ENCODE peak calls at places on chromosomes 12 and 14, in seven cellular contexts. One of them, this sample, is unnamed.

GRCh38 chr12:3897400-3897910 is 24.3 kb upstream of the PARP11 start:
- DNase-seq in mesendoderm: no peak
- DNase-seq in IMR-90: no peak
- DNase-seq in mesenchymal stem cell: no peak
- DNase-seq in H9: no peak
- DNase-seq in H1: no peak
- DNase-seq in trophoblast cell: no peak
- DNase-seq in this sample: no peak

GRCh38 chr14:93018401-93018800 is 95.5 kb downstream of the CHGA start:
- DNase-seq in mesendoderm: no peak
- DNase-seq in IMR-90: no peak
- DNase-seq in mesenchymal stem cell: peak
- DNase-seq in H9: no peak
- DNase-seq in H1: no peak
- DNase-seq in trophoblast cell: no peak
- DNase-seq in this sample: no peak

GRCh38 chr12:61848893-61849292 is 411.3 kb upstream of the USP15 start:
- DNase-seq in mesendoderm: no peak
- DNase-seq in IMR-90: no peak
- DNase-seq in mesenchymal stem cell: no peak
- DNase-seq in H9: no peak
- DNase-seq in H1: no peak
- DNase-seq in trophoblast cell: no peak
- DNase-seq in this sample: no peak

GRCh38 chr14:68172664-68173063 is 353.1 kb downstream of the RAD51B start:
- DNase-seq in mesendoderm: no peak
- DNase-seq in IMR-90: no peak
- DNase-seq in mesenchymal stem cell: no peak
- DNase-seq in H9: no peak
- DNase-seq in H1: no peak
- DNase-seq in trophoblast cell: no peak
- DNase-seq in this sample: no peak

GRCh38 chr14:68076451-68076850 is 256.9 kb downstream of the RAD51B start:
- DNase-seq in mesendoderm: no peak
- DNase-seq in IMR-90: peak
- DNase-seq in mesenchymal stem cell: no peak
- DNase-seq in H9: no peak
- DNase-seq in H1: no peak
- DNase-seq in trophoblast cell: no peak
- DNase-seq in this sample: no peak

GRCh38 chr12:117692512-117692911 is 276.3 kb downstream of the KSR2 start:
- DNase-seq in mesendoderm: no peak
- DNase-seq in IMR-90: no peak
- DNase-seq in mesenchymal stem cell: no peak
- DNase-seq in H9: no peak
- DNase-seq in H1: no peak
- DNase-seq in trophoblast cell: no peak
- DNase-seq in this sample: no peak

GRCh38 chr14:50109342-50109741 is 7.0 kb downstream of the VCPKMT start:
- DNase-seq in mesendoderm: peak
- DNase-seq in IMR-90: peak
- DNase-seq in mesenchymal stem cell: peak
- DNase-seq in H9: no peak
- DNase-seq in H1: no peak
- DNase-seq in trophoblast cell: peak
- DNase-seq in this sample: no peak

GRCh38 chr14:39469094-39469710 is 37.0 kb upstream of the FBXO33 start:
- DNase-seq in mesendoderm: peak
- DNase-seq in IMR-90: no peak
- DNase-seq in mesenchymal stem cell: peak
- DNase-seq in H9: peak
- DNase-seq in H1: peak
- DNase-seq in trophoblast cell: no peak
- DNase-seq in this sample: no peak

GRCh38 chr12:113955109-113955970 is 10.8 kb downstream of the RBM19 start:
- DNase-seq in mesendoderm: peak
- DNase-seq in IMR-90: peak
- DNase-seq in mesenchymal stem cell: peak
- DNase-seq in H9: peak
- DNase-seq in H1: peak
- DNase-seq in trophoblast cell: peak
- DNase-seq in this sample: no peak

GRCh38 chr12:64522316-64522715 is 70.4 kb downstream of the TBK1 start:
- DNase-seq in mesendoderm: no peak
- DNase-seq in IMR-90: peak
- DNase-seq in mesenchymal stem cell: peak
- DNase-seq in H9: no peak
- DNase-seq in H1: no peak
- DNase-seq in trophoblast cell: no peak
- DNase-seq in this sample: no peak

GRCh38 chr14:64632056-64632455 is 72.2 kb upstream of the PLEKHG3 start:
- DNase-seq in mesendoderm: no peak
- DNase-seq in IMR-90: no peak
- DNase-seq in mesenchymal stem cell: no peak
- DNase-seq in H9: no peak
- DNase-seq in H1: no peak
- DNase-seq in trophoblast cell: no peak
- DNase-seq in this sample: no peak

GRCh38 chr12:47777741-47778558 is 4.9 kb downstream of the SLC48A1 start:
- DNase-seq in mesendoderm: peak
- DNase-seq in IMR-90: no peak
- DNase-seq in mesenchymal stem cell: no peak
- DNase-seq in H9: no peak
- DNase-seq in H1: no peak
- DNase-seq in trophoblast cell: peak
- DNase-seq in this sample: no peak

GRCh38 chr12:47824629-47825028 is 4.9 kb upstream of the HDAC7 start:
- DNase-seq in mesendoderm: no peak
- DNase-seq in IMR-90: no peak
- DNase-seq in mesenchymal stem cell: no peak
- DNase-seq in H9: no peak
- DNase-seq in H1: no peak
- DNase-seq in trophoblast cell: no peak
- DNase-seq in this sample: no peak

GRCh38 chr12:53714004-53714403 is 13.2 kb downstream of the CALCOCO1 start:
- DNase-seq in mesendoderm: no peak
- DNase-seq in IMR-90: no peak
- DNase-seq in mesenchymal stem cell: no peak
- DNase-seq in H9: no peak
- DNase-seq in H1: no peak
- DNase-seq in trophoblast cell: no peak
- DNase-seq in this sample: no peak

GRCh38 chr12:62806893-62807292 is 128.1 kb downstream of the PPM1H start:
- DNase-seq in mesendoderm: no peak
- DNase-seq in IMR-90: no peak
- DNase-seq in mesenchymal stem cell: no peak
- DNase-seq in H9: no peak
- DNase-seq in H1: no peak
- DNase-seq in trophoblast cell: no peak
- DNase-seq in this sample: no peak

GRCh38 chr14:60515696-60516284 is 6.8 kb downstream of the SIX6 start:
- DNase-seq in mesendoderm: peak
- DNase-seq in IMR-90: no peak
- DNase-seq in mesenchymal stem cell: no peak
- DNase-seq in H9: peak
- DNase-seq in H1: peak
- DNase-seq in trophoblast cell: no peak
- DNase-seq in this sample: peak

GRCh38 chr14:34336501-34336900 is 125.5 kb downstream of the SPTSSA start:
- DNase-seq in mesendoderm: no peak
- DNase-seq in IMR-90: no peak
- DNase-seq in mesenchymal stem cell: no peak
- DNase-seq in H9: no peak
- DNase-seq in H1: no peak
- DNase-seq in trophoblast cell: no peak
- DNase-seq in this sample: no peak

GRCh38 chr14:34338056-34338455 is 124.0 kb downstream of the SPTSSA start:
- DNase-seq in mesendoderm: no peak
- DNase-seq in IMR-90: no peak
- DNase-seq in mesenchymal stem cell: no peak
- DNase-seq in H9: no peak
- DNase-seq in H1: no peak
- DNase-seq in trophoblast cell: no peak
- DNase-seq in this sample: no peak

GRCh38 chr14:34345718-34346465 is 116.1 kb downstream of the SPTSSA start:
- DNase-seq in mesendoderm: no peak
- DNase-seq in IMR-90: no peak
- DNase-seq in mesenchymal stem cell: no peak
- DNase-seq in H9: no peak
- DNase-seq in H1: no peak
- DNase-seq in trophoblast cell: no peak
- DNase-seq in this sample: no peak

GRCh38 chr14:34344318-34344717 is 117.7 kb downstream of the SPTSSA start:
- DNase-seq in mesendoderm: no peak
- DNase-seq in IMR-90: no peak
- DNase-seq in mesenchymal stem cell: no peak
- DNase-seq in H9: no peak
- DNase-seq in H1: no peak
- DNase-seq in trophoblast cell: no peak
- DNase-seq in this sample: no peak

DNA sequence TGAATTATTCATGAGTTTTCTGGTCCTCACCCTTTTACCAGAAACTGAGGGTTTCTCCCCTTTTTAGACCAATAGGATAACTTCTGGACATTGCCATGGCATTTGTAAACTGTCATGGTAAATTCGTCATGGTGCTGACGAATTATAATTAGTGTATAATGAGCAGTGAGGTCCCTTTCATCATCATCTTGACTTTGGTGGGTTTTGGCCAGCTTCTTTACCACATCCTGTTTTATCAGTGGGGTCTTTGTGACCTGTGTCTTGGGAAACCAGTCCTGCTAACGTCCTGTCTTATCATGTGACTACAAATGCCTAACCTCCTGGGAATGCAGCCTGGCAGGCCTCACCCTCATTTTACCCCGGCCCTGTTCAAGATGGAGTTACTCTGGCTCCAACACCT is 121.8 kb downstream of the SPTSSA start:
- DNase-seq in mesendoderm: no peak
- DNase-seq in IMR-90: peak
- DNase-seq in mesenchymal stem cell: no peak
- DNase-seq in H9: no peak
- DNase-seq in H1: no peak
- DNase-seq in trophoblast cell: no peak
- DNase-seq in this sample: no peak
- H2BK5ac ChIP-seq in mesendoderm: no peak
- H2BK5ac ChIP-seq in IMR-90: peak
- H2BK5ac ChIP-seq in mesenchymal stem cell: no peak
- H2BK5ac ChIP-seq in H9: no peak
- H2BK5ac ChIP-seq in H1: no peak
- H2BK5ac ChIP-seq in trophoblast cell: no peak
- H2BK5ac ChIP-seq in this sample: no peak

DNA sequence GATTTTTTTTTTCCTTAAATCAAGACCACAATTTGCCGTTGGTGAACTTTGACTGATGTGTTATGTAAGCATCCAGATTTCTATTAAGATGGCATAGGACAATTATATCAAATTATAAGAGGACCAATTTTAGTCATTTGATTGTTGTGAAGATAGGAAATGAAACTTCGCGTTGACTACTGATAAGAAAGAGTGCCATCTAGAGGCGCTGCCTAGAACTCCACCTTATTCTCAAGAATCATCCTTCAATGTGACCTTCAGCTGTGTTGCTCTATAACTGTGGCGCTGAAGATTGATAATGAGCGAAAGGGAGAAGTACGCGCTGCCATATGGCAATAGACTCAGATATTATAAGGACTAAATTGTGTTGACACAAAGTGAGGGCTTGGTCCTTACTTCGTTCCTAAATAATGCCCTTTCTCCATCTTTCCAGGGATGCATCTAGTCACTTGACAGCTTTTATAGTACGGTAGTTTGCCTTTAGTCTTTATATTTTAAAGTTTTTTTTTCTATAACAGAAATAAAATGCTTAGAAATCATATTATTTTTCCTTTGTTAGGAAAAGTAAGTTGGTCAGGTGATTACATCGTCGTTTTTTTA is 350.8 kb upstream of the STXBP6 start:
- DNase-seq in mesendoderm: peak
- DNase-seq in IMR-90: peak
- DNase-seq in mesenchymal stem cell: peak
- DNase-seq in H9: peak
- DNase-seq in H1: peak
- DNase-seq in trophoblast cell: peak
- DNase-seq in this sample: peak
- H3K4me2 ChIP-seq in mesendoderm: no peak
- H3K4me2 ChIP-seq in IMR-90: no peak
- H3K4me2 ChIP-seq in mesenchymal stem cell: no peak
- H3K4me2 ChIP-seq in H9: no peak
- H3K4me2 ChIP-seq in H1: no peak
- H3K4me2 ChIP-seq in trophoblast cell: no peak
- H3K4me2 ChIP-seq in this sample: no peak

GRCh38 chr14:31024042-31024480 is 1.4 kb upstream of the AP4S1 start:
- DNase-seq in mesendoderm: no peak
- DNase-seq in IMR-90: no peak
- DNase-seq in mesenchymal stem cell: no peak
- DNase-seq in H9: no peak
- DNase-seq in H1: no peak
- DNase-seq in trophoblast cell: no peak
- DNase-seq in this sample: no peak
- H2BK120ac ChIP-seq in mesendoderm: no peak
- H2BK120ac ChIP-seq in IMR-90: no peak
- H2BK120ac ChIP-seq in mesenchymal stem cell: no peak
- H2BK120ac ChIP-seq in H9: no peak
- H2BK120ac ChIP-seq in H1: no peak
- H2BK120ac ChIP-seq in trophoblast cell: no peak
- H2BK120ac ChIP-seq in this sample: no peak

GRCh38 chr12:104855599-104855998 is 102.5 kb downstream of the SLC41A2 start:
- DNase-seq in mesendoderm: no peak
- DNase-seq in IMR-90: no peak
- DNase-seq in mesenchymal stem cell: no peak
- DNase-seq in H9: no peak
- DNase-seq in H1: no peak
- DNase-seq in trophoblast cell: no peak
- DNase-seq in this sample: no peak

GRCh38 chr12:104856548-104856947 is 101.5 kb downstream of the SLC41A2 start:
- DNase-seq in mesendoderm: no peak
- DNase-seq in IMR-90: no peak
- DNase-seq in mesenchymal stem cell: no peak
- DNase-seq in H9: no peak
- DNase-seq in H1: no peak
- DNase-seq in trophoblast cell: no peak
- DNase-seq in this sample: no peak

GRCh38 chr12:104858611-104859010 is 99.5 kb downstream of the SLC41A2 start:
- DNase-seq in mesendoderm: no peak
- DNase-seq in IMR-90: no peak
- DNase-seq in mesenchymal stem cell: no peak
- DNase-seq in H9: no peak
- DNase-seq in H1: no peak
- DNase-seq in trophoblast cell: no peak
- DNase-seq in this sample: no peak

GRCh38 chr12:104852102-104852501 is 106.0 kb downstream of the SLC41A2 start:
- DNase-seq in mesendoderm: no peak
- DNase-seq in IMR-90: peak
- DNase-seq in mesenchymal stem cell: peak
- DNase-seq in H9: no peak
- DNase-seq in H1: no peak
- DNase-seq in trophoblast cell: no peak
- DNase-seq in this sample: no peak

DNA sequence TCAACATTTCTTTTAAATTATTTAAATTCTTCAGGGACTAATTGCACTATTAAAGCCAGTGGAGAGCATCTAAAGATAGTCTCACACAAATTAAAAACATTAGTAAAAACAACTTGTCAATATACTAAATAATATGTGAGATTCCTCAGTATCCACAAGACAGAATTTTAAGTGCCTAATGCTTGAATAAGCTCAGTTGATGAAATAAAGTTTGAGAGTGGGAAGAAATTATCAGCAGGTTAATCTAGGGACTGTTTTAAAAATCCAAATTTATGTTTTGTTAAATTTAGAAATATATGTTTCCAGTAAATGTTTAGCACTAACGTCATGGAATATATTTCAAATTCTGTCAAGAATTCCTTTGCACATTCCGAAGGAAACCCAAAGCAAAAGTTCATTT is 105.2 kb downstream of the SLC41A2 start:
- DNase-seq in mesendoderm: no peak
- DNase-seq in IMR-90: no peak
- DNase-seq in mesenchymal stem cell: no peak
- DNase-seq in H9: no peak
- DNase-seq in H1: no peak
- DNase-seq in trophoblast cell: peak
- DNase-seq in this sample: no peak
- H2BK5ac ChIP-seq in mesendoderm: no peak
- H2BK5ac ChIP-seq in IMR-90: no peak
- H2BK5ac ChIP-seq in mesenchymal stem cell: no peak
- H2BK5ac ChIP-seq in H9: no peak
- H2BK5ac ChIP-seq in H1: no peak
- H2BK5ac ChIP-seq in trophoblast cell: no peak
- H2BK5ac ChIP-seq in this sample: no peak

This sample was measured in neuronal stem cell.